ENCODE peak calls at places on chromosome 14, in five cellular contexts. V is HepG2, S is SK-N-SH, R is K562, X is HL-60. A is an unnamed sample.

GRCh38 chr14:32998433-32998832 is 59.8 kb downstream of the NPAS3 start:
- DNase-seq in V (no peak), S (no peak), R (no peak), X (no peak), A (no peak)

GRCh38 chr14:94476018-94476417 is at the start of gene SERPINA9:
- DNase-seq in V (no peak), S (no peak), R (no peak), X (no peak), A (no peak)

GRCh38 chr14:104359969-104360442 is 219.6 kb upstream of the C14orf180 start:
- DNase-seq in V (no peak), S (peak), R (no peak), X (no peak), A (no peak)

GRCh38 chr14:92729632-92730358 is 18.6 kb downstream of the LGMN start:
- DNase-seq in V (no peak), S (no peak), R (no peak), X (peak), A (no peak)

GRCh38 chr14:55313480-55313879 is 42.3 kb downstream of the FBXO34 start:
- DNase-seq in V (no peak), S (no peak), R (no peak), X (no peak), A (no peak)

GRCh38 chr14:65847065-65847847 is 434.7 kb downstream of the FUT8 start:
- DNase-seq in V (no peak), S (no peak), R (peak), X (no peak), A (peak)

GRCh38 chr14:74941676-74942097 is 13.7 kb downstream of the PGF start:
- DNase-seq in V (no peak), S (no peak), R (peak), X (no peak), A (no peak)

GRCh38 chr14:60327447-60328331 is 78.7 kb downstream of the PPM1A start:
- DNase-seq in V (no peak), S (peak), R (no peak), X (no peak), A (peak)

GRCh38 chr14:79915411-79915810 is 295.9 kb downstream of the DIO2 start:
- DNase-seq in V (no peak), S (no peak), R (no peak), X (no peak), A (no peak)

GRCh38 chr14:91249841-91250616 is 5.5 kb upstream of the GPR68 start:
- DNase-seq in V (peak), S (peak), R (peak), X (peak), A (peak)

GRCh38 chr14:28142400-28143015 is 624.1 kb upstream of the FOXG1 start:
- DNase-seq in V (no peak), S (peak), R (no peak), X (no peak), A (no peak)

GRCh38 chr14:105600939-105601359 is 74.6 kb downstream of the TMEM121 start:
- DNase-seq in V (no peak), S (no peak), R (no peak), X (no peak), A (no peak)

GRCh38 chr14:94400454-94400853 is 12.1 kb upstream of the SERPINA1 start:
- DNase-seq in V (peak), S (no peak), R (no peak), X (no peak), A (no peak)

GRCh38 chr14:23104070-23104590 is 659 bp downstream of the CIROP start:
- DNase-seq in V (no peak), S (no peak), R (no peak), X (no peak), A (no peak)

GRCh38 chr14:55240526-55241178 is 30.6 kb upstream of the FBXO34 start:
- DNase-seq in V (no peak), S (peak), R (no peak), X (no peak), A (no peak)

GRCh38 chr14:95998656-95999055 is 40.5 kb upstream of the C14orf132 start:
- DNase-seq in V (no peak), S (peak), R (no peak), X (no peak), A (no peak)

GRCh38 chr14:104428333-104428851 is 151.2 kb upstream of the C14orf180 start:
- DNase-seq in V (no peak), S (no peak), R (no peak), X (no peak), A (no peak)

GRCh38 chr14:73462815-73463214 is 4.5 kb upstream of the NUMB start:
- DNase-seq in V (no peak), S (peak), R (peak), X (no peak), A (no peak)

GRCh38 chr14:74615735-74616134 is 3.7 kb upstream of the LTBP2 start:
- DNase-seq in V (no peak), S (no peak), R (no peak), X (no peak), A (no peak)

GRCh38 chr14:93120952-93121834 is 5.5 kb upstream of the ITPK1 start:
- DNase-seq in V (no peak), S (no peak), R (no peak), X (no peak), A (no peak)

GRCh38 chr14:31265701-31266398 is 58.3 kb upstream of the HECTD1 start:
- DNase-seq in V (peak), S (no peak), R (peak), X (no peak), A (no peak)
- TF ChIP-seq GABPA in V (no peak), S (no peak), R (no peak), X (no peak), A (no peak)

GRCh38 chr14:30938617-30939016 is 64.3 kb downstream of the COCH start:
- DNase-seq in V (no peak), S (no peak), R (no peak), X (no peak), A (no peak)
- TF ChIP-seq GABPA in V (no peak), S (no peak), R (no peak), X (no peak), A (no peak)

GRCh38 chr14:69877492-69877891 is 1.7 kb upstream of the SMOC1 start:
- DNase-seq in V (no peak), S (peak), R (peak), X (no peak), A (no peak)

GRCh38 chr14:69870613-69871012 is 8.6 kb upstream of the SMOC1 start:
- DNase-seq in V (no peak), S (no peak), R (no peak), X (no peak), A (no peak)

GRCh38 chr14:69876221-69876847 is 2.9 kb upstream of the SMOC1 start:
- DNase-seq in V (no peak), S (no peak), R (no peak), X (no peak), A (no peak)

GRCh38 chr14:69876848-69877306 is 2.3 kb upstream of the SMOC1 start:
- DNase-seq in V (peak), S (no peak), R (no peak), X (no peak), A (no peak)

DNA sequence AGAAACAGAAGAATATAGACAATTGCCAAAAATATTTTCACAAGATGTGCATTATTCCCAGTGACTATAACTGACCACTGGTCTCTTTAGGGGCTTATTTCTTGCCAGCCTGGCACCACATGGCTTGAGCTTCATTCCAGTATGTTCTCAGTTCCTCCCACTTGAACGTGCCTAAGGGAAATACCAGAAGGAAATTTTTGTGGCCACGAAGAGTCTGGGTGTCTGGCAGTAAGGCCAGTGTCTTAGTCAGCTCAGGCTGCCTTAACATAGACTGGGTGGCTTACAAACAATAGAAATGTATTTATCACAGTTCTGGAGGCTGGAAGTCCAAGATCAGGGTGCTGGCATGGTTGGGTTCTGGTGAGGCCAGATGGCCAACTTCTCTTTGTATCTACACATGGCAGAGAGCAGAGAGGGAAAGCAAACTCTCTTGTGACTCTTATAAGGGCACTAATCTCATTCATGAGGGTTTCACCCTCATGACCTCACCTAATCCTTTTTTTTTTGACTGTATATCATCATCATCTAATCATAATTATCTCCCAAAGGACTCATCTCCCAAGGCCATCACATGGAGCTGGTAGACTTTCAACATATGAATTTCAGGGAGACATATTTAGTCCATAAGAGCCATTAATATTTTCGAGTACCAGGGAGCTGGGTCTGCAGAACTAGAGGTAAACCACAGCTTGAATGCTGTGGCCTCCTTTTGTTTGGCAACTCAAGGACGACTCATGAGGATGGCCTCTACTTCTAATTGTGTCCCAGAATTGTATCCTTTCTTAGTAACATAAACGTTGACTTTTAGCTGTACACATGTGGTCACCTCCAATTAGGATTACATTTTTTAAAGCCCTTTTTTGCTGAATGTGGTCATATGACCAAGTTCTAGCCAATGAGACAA is 5.1 kb upstream of the SMOC1 start:
- DNase-seq in V (no peak), S (no peak), R (no peak), X (no peak), A (no peak)
- TF ChIP-seq GABPA in V (no peak), S (no peak), R (no peak), X (no peak), A (no peak)

DNA sequence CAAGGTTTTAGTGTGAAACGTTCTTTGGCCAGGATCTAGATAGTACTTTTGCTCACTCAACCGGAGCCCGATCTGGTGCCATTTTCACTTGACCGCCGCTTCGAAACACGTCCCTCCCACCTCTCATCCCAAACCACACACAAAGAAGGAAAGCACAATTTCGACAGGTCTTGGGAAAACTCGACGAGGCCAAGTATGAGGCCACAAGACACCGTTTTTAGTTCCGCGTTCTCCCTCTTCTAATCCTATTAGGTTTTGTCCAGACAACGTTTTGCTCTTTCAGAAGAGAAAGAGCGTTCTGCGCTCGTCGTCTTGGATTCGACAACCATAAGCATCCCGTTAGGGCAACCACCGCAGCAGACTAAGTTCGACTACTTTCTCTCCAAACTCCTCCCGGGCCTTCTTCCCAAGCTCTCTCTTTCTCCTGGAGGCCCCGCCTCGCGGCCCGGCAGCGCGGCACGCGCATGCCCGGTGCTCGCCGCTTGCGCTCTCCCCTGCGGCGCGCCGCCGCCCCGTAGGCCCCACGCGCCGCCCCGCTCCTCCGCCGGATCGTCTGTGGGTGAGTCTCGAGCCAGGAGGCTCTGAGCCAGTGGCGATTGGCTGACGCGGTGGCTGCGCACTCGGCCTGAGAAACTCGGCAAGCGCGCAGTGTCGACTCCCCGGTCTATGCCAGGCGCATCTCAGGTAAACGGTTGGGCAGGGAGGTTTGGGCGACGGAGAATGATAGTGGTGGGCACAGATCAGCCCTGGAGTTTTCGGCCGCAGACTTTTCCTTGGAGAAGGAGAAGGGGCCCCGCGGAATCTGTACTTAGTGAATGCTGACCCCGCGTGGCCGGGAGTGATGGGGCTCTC is at the start of gene MIPOL1:
- DNase-seq in V (peak), S (peak), R (peak), X (no peak), A (no peak)
- TF ChIP-seq GABPA in V (no peak), S (no peak), R (no peak), X (no peak), A (no peak)

GRCh38 chr14:77059276-77059934 is 30.9 kb upstream of the IRF2BPL start:
- DNase-seq in V (peak), S (no peak), R (peak), X (no peak), A (no peak)
- TF ChIP-seq GABPA in V (no peak), S (no peak), R (no peak), X (no peak), A (no peak)

DNA sequence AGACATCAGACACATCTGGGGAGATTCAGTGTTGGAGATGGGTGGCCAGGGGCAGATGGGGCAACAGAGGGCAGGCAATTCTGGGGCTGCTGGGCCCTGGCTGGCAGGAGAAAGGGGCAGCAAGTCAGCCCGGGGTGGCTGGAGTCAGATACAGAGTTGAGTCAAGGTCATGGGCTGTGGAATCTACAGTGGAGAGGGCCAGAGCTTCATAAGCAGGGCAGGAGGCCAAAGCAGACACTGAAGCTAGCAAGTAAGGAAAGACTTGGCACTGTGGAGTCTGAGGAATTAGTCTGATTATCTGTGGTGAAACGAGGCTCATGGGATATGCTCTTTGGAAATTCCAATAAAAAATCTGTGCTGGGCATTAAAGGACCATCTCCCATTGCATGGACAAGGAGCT is 95.5 kb downstream of the TMX1 start:
- DNase-seq in V (no peak), S (no peak), R (no peak), X (no peak), A (no peak)
- TF ChIP-seq GABPA in V (no peak), S (no peak), R (no peak), X (no peak), A (no peak)

GRCh38 chr14:67674139-67674479 is 323 bp downstream of the VTI1B start:
- DNase-seq in V (peak), S (peak), R (peak), X (no peak), A (no peak)
- TF ChIP-seq GABPA in V (no peak), S (no peak), R (no peak), X (no peak), A (no peak)

GRCh38 chr14:48693793-48694192 is 892.4 kb downstream of the RPS29 start:
- DNase-seq in V (no peak), S (no peak), R (no peak), X (no peak), A (no peak)

GRCh38 chr14:48686650-48687049 is 899.5 kb downstream of the RPS29 start:
- DNase-seq in V (no peak), S (no peak), R (no peak), X (no peak), A (no peak)

GRCh38 chr14:48690349-48690748 is 895.8 kb downstream of the RPS29 start:
- DNase-seq in V (no peak), S (no peak), R (no peak), X (no peak), A (no peak)
- TF ChIP-seq GABPA in V (no peak), S (no peak), R (no peak), X (no peak), A (no peak)

GRCh38 chr14:30864934-30865333 is 9.4 kb upstream of the COCH start:
- DNase-seq in V (no peak), S (no peak), R (no peak), X (no peak), A (no peak)
- TF ChIP-seq GABPA in V (no peak), S (no peak), R (no peak), X (no peak), A (no peak)

DNA sequence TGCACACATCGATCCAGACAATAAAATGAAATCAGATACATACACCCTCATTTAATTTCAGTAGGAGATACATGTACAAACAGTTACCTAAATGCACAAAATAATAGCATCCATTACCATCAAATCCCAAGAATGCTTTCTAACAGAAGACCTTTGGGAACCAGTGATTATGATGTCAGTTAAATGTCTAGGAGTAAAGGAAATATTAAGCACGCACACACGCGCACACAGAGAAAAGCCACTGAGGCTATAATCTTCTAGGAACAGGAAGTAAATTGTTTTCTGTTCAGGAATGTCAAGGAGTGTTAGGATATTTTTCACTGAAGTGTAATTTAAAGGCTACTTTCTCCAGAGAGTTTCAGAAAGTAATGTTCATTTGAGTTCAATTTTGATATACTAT is 250.1 kb downstream of the MDGA2 start:
- DNase-seq in V (no peak), S (no peak), R (no peak), X (no peak), A (no peak)
- TF ChIP-seq GABPA in V (no peak), S (no peak), R (no peak), X (no peak), A (no peak)